ENCODE peak calls at places on chromosomes 6 and 20, in five cellular contexts. One of them, this sample, is unnamed.

GRCh38 chr6:157479464-157480303 is 98.7 kb downstream of the ZDHHC14 start:
- DNase-seq in tibial nerve: no peak
- DNase-seq in ovary: no peak
- DNase-seq in left lung: no peak
- DNase-seq in NB4: peak; percentile 69
- DNase-seq in this sample: no peak

GRCh38 chr6:98824163-98824906 is 10.0 kb upstream of the POU3F2 start:
- DNase-seq in tibial nerve: no peak
- DNase-seq in ovary: no peak
- DNase-seq in left lung: no peak
- DNase-seq in NB4: no peak
- DNase-seq in this sample: no peak

GRCh38 chr20:62236674-62236996 is 1.7 kb upstream of the OSBPL2 start:
- DNase-seq in tibial nerve: no peak
- DNase-seq in ovary: no peak
- DNase-seq in left lung: no peak
- DNase-seq in NB4: no peak
- DNase-seq in this sample: no peak

GRCh38 chr6:156350337-156350736 is 426.8 kb upstream of the ARID1B start:
- DNase-seq in tibial nerve: no peak
- DNase-seq in ovary: no peak
- DNase-seq in left lung: no peak
- DNase-seq in NB4: no peak
- DNase-seq in this sample: no peak

GRCh38 chr6:37485259-37485658 is 14.4 kb downstream of the CCDC167 start:
- DNase-seq in tibial nerve: no peak
- DNase-seq in ovary: no peak
- DNase-seq in left lung: no peak
- DNase-seq in NB4: no peak
- DNase-seq in this sample: no peak

GRCh38 chr6:135644394-135644793 is 146.9 kb upstream of the AHI1 start:
- DNase-seq in tibial nerve: no peak
- DNase-seq in ovary: no peak
- DNase-seq in left lung: no peak
- DNase-seq in NB4: no peak
- DNase-seq in this sample: no peak

GRCh38 chr6:38034269-38034914 is 214.9 kb downstream of the ZFAND3 start:
- DNase-seq in tibial nerve: no peak
- DNase-seq in ovary: no peak
- DNase-seq in left lung: no peak
- DNase-seq in NB4: peak; percentile 40
- DNase-seq in this sample: peak; percentile 43

GRCh38 chr6:13397359-13398080 is 69.2 kb upstream of the TBC1D7 start:
- DNase-seq in tibial nerve: no peak
- DNase-seq in ovary: no peak
- DNase-seq in left lung: no peak
- DNase-seq in NB4: peak; percentile 61
- DNase-seq in this sample: peak; percentile 81

GRCh38 chr6:84411060-84411629 is 183.7 kb upstream of the CEP162 start:
- DNase-seq in tibial nerve: no peak
- DNase-seq in ovary: no peak
- DNase-seq in left lung: no peak
- DNase-seq in NB4: no peak
- DNase-seq in this sample: no peak

GRCh38 chr6:11644071-11644470 is 106.5 kb downstream of the TMEM170B start:
- DNase-seq in tibial nerve: no peak
- DNase-seq in ovary: no peak
- DNase-seq in left lung: no peak
- DNase-seq in NB4: no peak
- DNase-seq in this sample: no peak

GRCh38 chr6:56959938-56960337 is 5.0 kb downstream of the BEND6 start:
- DNase-seq in tibial nerve: no peak
- DNase-seq in ovary: no peak
- DNase-seq in left lung: no peak
- DNase-seq in NB4: no peak
- DNase-seq in this sample: no peak

DNA sequence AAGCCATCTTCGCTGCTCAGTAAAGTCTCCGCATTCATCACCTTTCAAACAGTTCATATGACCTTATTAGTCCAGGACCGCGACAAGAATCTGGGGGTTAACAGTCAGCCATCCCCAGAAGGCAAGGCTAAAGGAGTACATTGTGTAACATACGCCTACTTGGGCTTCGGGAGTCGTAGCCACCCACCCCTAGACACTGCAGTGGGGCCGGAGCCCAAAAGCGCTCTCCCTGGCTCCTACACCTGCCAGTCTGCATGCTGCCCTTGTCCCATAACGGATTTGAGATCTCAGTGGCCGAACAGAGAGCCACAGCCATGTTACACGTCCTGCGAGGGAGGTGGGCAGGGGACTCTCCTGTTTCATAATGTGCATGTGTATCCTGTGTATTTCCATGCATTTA is 1405.5 kb downstream of the GRIK2 start:
- DNase-seq in tibial nerve: no peak
- DNase-seq in ovary: no peak
- DNase-seq in left lung: no peak
- DNase-seq in NB4: no peak
- DNase-seq in this sample: no peak
- H3K4me3 ChIP-seq in tibial nerve: no peak overlapping the region
- H3K4me3 ChIP-seq in ovary: no peak overlapping the region
- H3K4me3 ChIP-seq in left lung: no peak overlapping the region
- H3K4me3 ChIP-seq in NB4: no peak overlapping the region
- H3K4me3 ChIP-seq in this sample: no peak overlapping the region

GRCh38 chr6:139940741-139941712 is 566.6 kb upstream of the CITED2 start:
- DNase-seq in tibial nerve: no peak
- DNase-seq in ovary: no peak
- DNase-seq in left lung: no peak
- DNase-seq in NB4: peak; percentile 70
- DNase-seq in this sample: peak; percentile 47
- H3K4me3 ChIP-seq in tibial nerve: no peak overlapping the region
- H3K4me3 ChIP-seq in ovary: no peak overlapping the region
- H3K4me3 ChIP-seq in left lung: no peak overlapping the region
- H3K4me3 ChIP-seq in NB4: peak overlapping the region; percentile 33
- H3K4me3 ChIP-seq in this sample: no peak overlapping the region

DNA sequence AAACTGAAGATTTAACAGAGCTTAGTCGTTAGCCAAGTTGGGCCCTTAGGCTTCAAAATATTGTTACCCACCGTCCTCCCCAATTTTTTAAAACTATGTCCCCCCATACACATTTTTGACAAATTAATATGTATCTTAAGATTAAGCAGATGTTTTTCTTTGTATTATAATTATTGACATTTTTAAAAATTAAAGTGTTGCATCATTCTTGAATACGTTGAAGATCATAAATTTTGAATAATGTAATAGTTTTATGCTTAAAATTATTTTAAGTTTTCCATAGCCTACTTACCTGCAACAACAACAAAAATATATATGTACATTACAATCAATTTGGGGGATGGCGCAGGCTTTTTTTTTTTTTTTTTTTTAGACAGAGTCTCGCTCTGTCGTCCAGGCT is 8.2 kb upstream of the PRSS16 start:
- DNase-seq in tibial nerve: no peak
- DNase-seq in ovary: no peak
- DNase-seq in left lung: no peak
- DNase-seq in NB4: no peak
- DNase-seq in this sample: no peak
- H3K4me3 ChIP-seq in tibial nerve: no peak overlapping the region
- H3K4me3 ChIP-seq in ovary: no peak overlapping the region
- H3K4me3 ChIP-seq in left lung: no peak overlapping the region
- H3K4me3 ChIP-seq in NB4: no peak overlapping the region
- H3K4me3 ChIP-seq in this sample: no peak overlapping the region

DNA sequence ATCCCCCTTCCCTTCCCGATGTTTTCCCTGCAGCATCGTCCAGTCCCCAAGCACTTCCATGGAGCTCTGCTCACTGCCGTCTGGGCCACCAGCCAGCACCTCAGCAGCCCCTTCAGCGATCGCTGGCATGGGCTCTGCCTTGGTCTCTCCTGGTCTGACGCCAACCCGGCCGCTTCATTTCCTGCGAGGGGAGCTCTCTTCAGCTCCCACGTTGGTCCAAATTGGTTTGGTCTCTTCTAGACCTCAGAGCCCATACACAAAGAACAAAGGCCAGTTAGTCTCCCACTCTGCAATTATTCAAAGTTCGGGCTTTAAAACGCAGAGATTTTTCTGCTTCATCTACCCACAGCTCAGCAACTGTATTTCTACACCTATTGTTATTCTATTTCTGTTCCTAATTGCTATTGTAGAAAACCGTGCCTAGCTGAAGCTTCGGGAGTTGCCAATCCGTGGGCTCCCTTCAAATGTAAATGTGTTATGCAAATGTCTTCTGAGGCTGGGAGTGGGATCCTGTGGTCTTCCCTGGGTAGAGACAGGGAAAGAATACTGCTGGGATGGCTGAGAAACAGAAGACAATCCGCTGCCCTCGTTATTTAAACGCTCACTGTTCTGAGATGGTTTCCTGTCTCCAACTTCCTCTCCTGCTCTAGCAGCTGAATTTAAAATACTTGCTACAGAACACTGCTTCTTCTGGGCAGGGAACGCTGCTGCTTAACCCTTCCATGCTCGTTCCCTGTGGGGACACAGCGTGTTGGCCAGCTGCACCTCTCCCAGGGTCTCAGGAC is 154.2 kb upstream of the QKI start:
- DNase-seq in tibial nerve: no peak
- DNase-seq in ovary: no peak
- DNase-seq in left lung: no peak
- DNase-seq in NB4: peak; percentile 43
- DNase-seq in this sample: no peak
- H3K4me3 ChIP-seq in tibial nerve: peak overlapping the region; percentile 39
- H3K4me3 ChIP-seq in ovary: peak overlapping the region; percentile 0
- H3K4me3 ChIP-seq in left lung: no peak overlapping the region
- H3K4me3 ChIP-seq in NB4: no peak overlapping the region
- H3K4me3 ChIP-seq in this sample: no peak overlapping the region

DNA sequence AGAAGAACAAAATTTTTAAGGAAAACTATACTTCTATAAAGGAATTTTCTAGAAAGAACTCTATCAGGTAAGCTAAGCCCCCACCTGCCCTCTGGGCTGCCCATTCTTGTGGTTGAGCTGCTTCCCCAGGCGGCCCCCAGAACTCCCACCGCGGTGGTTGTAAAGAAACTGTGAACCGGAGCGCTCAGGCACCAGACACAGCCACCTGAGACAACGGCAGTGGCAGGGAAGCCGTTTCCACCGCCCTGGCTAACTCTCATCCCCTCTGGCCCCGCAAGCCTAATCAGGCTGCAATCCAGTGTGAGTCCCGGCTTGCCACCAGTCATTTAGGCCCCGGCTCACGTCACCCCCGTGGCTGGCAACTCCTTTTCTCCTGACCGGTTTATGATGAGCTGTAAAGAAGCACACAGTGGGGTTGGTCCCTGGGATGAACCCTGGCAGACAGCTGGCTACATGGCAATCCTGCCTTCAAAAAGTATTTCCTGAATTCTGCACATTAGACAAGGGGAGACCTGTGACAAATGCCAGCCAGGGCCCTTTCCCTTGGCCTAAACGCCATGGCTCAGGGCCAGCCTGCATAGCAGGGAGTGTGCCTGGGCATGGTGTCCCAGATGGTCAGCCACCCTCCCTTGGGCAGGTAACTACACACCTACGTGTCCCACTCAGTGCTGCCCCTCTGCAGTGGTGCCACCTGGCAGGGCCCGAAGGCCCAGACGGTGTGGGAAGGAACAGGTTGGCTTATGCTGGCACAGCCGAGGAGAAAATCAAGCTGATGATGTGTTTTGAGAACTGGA is 63.8 kb upstream of the GPR31 start:
- DNase-seq in tibial nerve: no peak
- DNase-seq in ovary: no peak
- DNase-seq in left lung: no peak
- DNase-seq in NB4: no peak
- DNase-seq in this sample: no peak
- H3K4me3 ChIP-seq in tibial nerve: no peak overlapping the region
- H3K4me3 ChIP-seq in ovary: no peak overlapping the region
- H3K4me3 ChIP-seq in left lung: no peak overlapping the region
- H3K4me3 ChIP-seq in NB4: no peak overlapping the region
- H3K4me3 ChIP-seq in this sample: no peak overlapping the region

GRCh38 chr6:43032326-43032725 is 10.9 kb downstream of the RRP36 start:
- DNase-seq in tibial nerve: no peak
- DNase-seq in ovary: no peak
- DNase-seq in left lung: no peak
- DNase-seq in NB4: no peak
- DNase-seq in this sample: no peak
- H3K4me3 ChIP-seq in tibial nerve: no peak overlapping the region
- H3K4me3 ChIP-seq in ovary: no peak overlapping the region
- H3K4me3 ChIP-seq in left lung: no peak overlapping the region
- H3K4me3 ChIP-seq in NB4: no peak overlapping the region
- H3K4me3 ChIP-seq in this sample: no peak overlapping the region

DNA sequence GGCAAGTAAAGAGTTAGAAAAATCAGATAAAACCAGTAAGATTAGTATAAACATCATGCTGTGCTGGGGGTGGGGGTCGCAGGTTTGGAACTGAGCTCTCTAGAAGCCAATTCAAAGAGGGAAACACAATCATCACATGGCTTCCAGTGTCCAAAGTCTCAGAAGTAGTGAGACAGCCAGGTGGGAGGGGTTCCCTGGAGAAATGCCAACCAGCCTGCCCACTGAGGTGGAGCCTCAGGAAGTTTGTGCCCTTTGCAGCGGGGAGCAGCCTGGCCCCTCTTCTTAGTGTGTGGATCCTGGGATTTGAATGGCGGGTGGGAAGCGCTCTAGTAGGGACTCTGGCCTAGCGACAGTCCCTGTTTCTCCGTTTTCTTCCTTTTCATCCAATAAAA is 21.4 kb downstream of the C6orf15 start:
- DNase-seq in tibial nerve: no peak
- DNase-seq in ovary: no peak
- DNase-seq in left lung: no peak
- DNase-seq in NB4: no peak
- DNase-seq in this sample: no peak
- H3K4me3 ChIP-seq in tibial nerve: no peak overlapping the region
- H3K4me3 ChIP-seq in ovary: no peak overlapping the region
- H3K4me3 ChIP-seq in left lung: no peak overlapping the region
- H3K4me3 ChIP-seq in NB4: no peak overlapping the region
- H3K4me3 ChIP-seq in this sample: no peak overlapping the region

DNA sequence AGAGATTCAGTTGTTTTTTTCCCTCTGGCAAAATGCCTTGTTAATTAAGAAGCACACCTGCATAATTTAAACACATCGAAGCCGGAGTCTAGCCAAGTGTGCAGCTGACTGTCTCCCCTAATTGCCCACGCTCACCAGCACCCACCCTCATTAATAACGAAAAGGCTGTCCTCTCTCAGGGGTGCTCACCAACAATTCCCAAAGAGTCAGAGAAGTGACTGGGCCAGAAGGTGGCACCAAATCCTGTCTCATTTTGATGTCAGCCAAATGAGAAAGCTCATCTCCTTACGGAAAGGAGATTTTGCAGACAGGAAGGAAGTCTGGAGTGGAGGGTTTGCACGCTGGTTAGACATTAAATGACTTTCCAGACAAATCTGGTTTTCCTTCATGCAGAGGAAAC is 60.7 kb upstream of the MC3R start:
- DNase-seq in tibial nerve: no peak
- DNase-seq in ovary: no peak
- DNase-seq in left lung: no peak
- DNase-seq in NB4: peak; percentile 22
- DNase-seq in this sample: no peak
- H3K4me3 ChIP-seq in tibial nerve: no peak overlapping the region
- H3K4me3 ChIP-seq in ovary: no peak overlapping the region
- H3K4me3 ChIP-seq in left lung: no peak overlapping the region
- H3K4me3 ChIP-seq in NB4: no peak overlapping the region
- H3K4me3 ChIP-seq in this sample: no peak overlapping the region